ENCODE peak calls at places on chromosomes 1 and 21, in five cellular contexts. U is AG08396, Y is GM23248, I is immature natural killer cell, W is renal cortical epithelial cell. R is an unnamed sample.

GRCh38 chr1:209526137-209526536 is 57.4 kb upstream of the CAMK1G start:
- DNase-seq in I (no peak), W (no peak), U (no peak), Y (no peak), R (no peak)

GRCh38 chr1:53390261-53390660 is 62.4 kb upstream of the LRP8 start:
- DNase-seq in Y (no peak), W (no peak), U (no peak), I (no peak), R (no peak)

GRCh38 chr1:236457775-236458174 is 63.7 kb downstream of the EDARADD start:
- DNase-seq in U (no peak), W (no peak), I (no peak), Y (no peak), R (no peak)

GRCh38 chr1:54417123-54417522 is 10.9 kb upstream of the SSBP3 start:
- DNase-seq in I (no peak), W (no peak), Y (no peak), U (no peak), R (no peak)

GRCh38 chr1:151133339-151133761 is 13.1 kb downstream of the SEMA6C start:
- DNase-seq in U (no peak), Y (no peak), I (no peak), W (no peak), R (no peak)

GRCh38 chr1:2208309-2209239 is 14.0 kb upstream of the FAAP20 start:
- DNase-seq in Y (peak; percentile 99), I (no peak), W (peak; percentile 88), U (peak; percentile 83), R (peak; percentile 77)

GRCh38 chr1:36839485-36839884 is 194.8 kb downstream of the GRIK3 start:
- DNase-seq in W (no peak), Y (no peak), I (no peak), U (no peak), R (no peak)

GRCh38 chr21:35963920-35964451 is 96.3 kb downstream of the SETD4 start:
- DNase-seq in I (no peak), U (no peak), W (no peak), Y (no peak), R (peak; percentile 23)

GRCh38 chr1:58896211-58897183 is 112.7 kb upstream of the JUN start:
- DNase-seq in W (no peak), I (no peak), Y (peak; percentile 25), U (peak; percentile 39), R (no peak)

R was measured in H54.